ENCODE peak calls at places on chromosomes 2 and 18, in nine cellular contexts. One of them, this sample, is unnamed.

GRCh38 chr2:173307287-173307686 is 47.4 kb upstream of the CDCA7 start:
- DNase-seq in esophagus squamous epithelium: no peak
- DNase-seq in Calu3: peak
- DNase-seq in lower lobe of right lung: no peak
- DNase-seq in foreskin fibroblast: no peak
- DNase-seq in endodermal cell: no peak
- DNase-seq in colonic mucosa: no peak
- DNase-seq in mucosa of descending colon: no peak
- DNase-seq in sigmoid colon: no peak
- DNase-seq in this sample: peak

GRCh38 chr18:8870528-8870927 is 165.2 kb downstream of the MTCL1 start:
- DNase-seq in mucosa of descending colon: no peak
- DNase-seq in colonic mucosa: no peak
- DNase-seq in sigmoid colon: no peak
- DNase-seq in Calu3: no peak
- DNase-seq in endodermal cell: no peak
- DNase-seq in lower lobe of right lung: no peak
- DNase-seq in foreskin fibroblast: no peak
- DNase-seq in esophagus squamous epithelium: no peak
- DNase-seq in this sample: no peak

GRCh38 chr2:98122524-98122923 is 35.6 kb downstream of the VWA3B start:
- DNase-seq in Calu3: no peak
- DNase-seq in endodermal cell: no peak
- DNase-seq in colonic mucosa: no peak
- DNase-seq in mucosa of descending colon: no peak
- DNase-seq in esophagus squamous epithelium: no peak
- DNase-seq in foreskin fibroblast: no peak
- DNase-seq in sigmoid colon: no peak
- DNase-seq in lower lobe of right lung: no peak
- DNase-seq in this sample: no peak

GRCh38 chr2:129483366-129483765 is 496.1 kb upstream of the RAB6C start:
- DNase-seq in sigmoid colon: no peak
- DNase-seq in lower lobe of right lung: no peak
- DNase-seq in colonic mucosa: no peak
- DNase-seq in esophagus squamous epithelium: no peak
- DNase-seq in endodermal cell: no peak
- DNase-seq in foreskin fibroblast: no peak
- DNase-seq in Calu3: no peak
- DNase-seq in mucosa of descending colon: no peak
- DNase-seq in this sample: no peak

GRCh38 chr2:120346667-120347358 is 877 bp downstream of the INHBB start:
- DNase-seq in colonic mucosa: no peak
- DNase-seq in lower lobe of right lung: no peak
- DNase-seq in Calu3: no peak
- DNase-seq in esophagus squamous epithelium: no peak
- DNase-seq in endodermal cell: peak
- DNase-seq in mucosa of descending colon: no peak
- DNase-seq in sigmoid colon: no peak
- DNase-seq in foreskin fibroblast: peak
- DNase-seq in this sample: no peak

GRCh38 chr2:40415391-40415790 is 36.5 kb downstream of the SLC8A1 start:
- DNase-seq in mucosa of descending colon: no peak
- DNase-seq in foreskin fibroblast: no peak
- DNase-seq in lower lobe of right lung: no peak
- DNase-seq in esophagus squamous epithelium: no peak
- DNase-seq in endodermal cell: no peak
- DNase-seq in colonic mucosa: no peak
- DNase-seq in Calu3: no peak
- DNase-seq in sigmoid colon: no peak
- DNase-seq in this sample: no peak

GRCh38 chr2:98749053-98749450 is 18.1 kb upstream of the MGAT4A start:
- DNase-seq in Calu3: no peak
- DNase-seq in foreskin fibroblast: peak
- DNase-seq in lower lobe of right lung: no peak
- DNase-seq in sigmoid colon: no peak
- DNase-seq in colonic mucosa: no peak
- DNase-seq in mucosa of descending colon: no peak
- DNase-seq in endodermal cell: no peak
- DNase-seq in esophagus squamous epithelium: no peak
- DNase-seq in this sample: no peak

GRCh38 chr2:150475479-150476212 is 11.8 kb downstream of the RND3 start:
- DNase-seq in lower lobe of right lung: no peak
- DNase-seq in esophagus squamous epithelium: no peak
- DNase-seq in endodermal cell: no peak
- DNase-seq in foreskin fibroblast: peak
- DNase-seq in colonic mucosa: no peak
- DNase-seq in sigmoid colon: no peak
- DNase-seq in Calu3: no peak
- DNase-seq in mucosa of descending colon: no peak
- DNase-seq in this sample: no peak

GRCh38 chr18:79949571-79950439 is 1.6 kb downstream of the SLC66A2 start:
- DNase-seq in colonic mucosa: peak
- DNase-seq in Calu3: no peak
- DNase-seq in endodermal cell: peak
- DNase-seq in mucosa of descending colon: peak
- DNase-seq in sigmoid colon: peak
- DNase-seq in esophagus squamous epithelium: peak
- DNase-seq in lower lobe of right lung: peak
- DNase-seq in foreskin fibroblast: peak
- DNase-seq in this sample: no peak

GRCh38 chr2:26429779-26430654 is 28.3 kb downstream of the DRC1 start:
- DNase-seq in mucosa of descending colon: no peak
- DNase-seq in Calu3: peak
- DNase-seq in endodermal cell: no peak
- DNase-seq in lower lobe of right lung: no peak
- DNase-seq in esophagus squamous epithelium: no peak
- DNase-seq in colonic mucosa: no peak
- DNase-seq in sigmoid colon: no peak
- DNase-seq in foreskin fibroblast: no peak
- DNase-seq in this sample: no peak

GRCh38 chr2:84451579-84451978 is 7.5 kb downstream of the SUCLG1 start:
- DNase-seq in lower lobe of right lung: no peak
- DNase-seq in endodermal cell: no peak
- DNase-seq in sigmoid colon: no peak
- DNase-seq in colonic mucosa: no peak
- DNase-seq in foreskin fibroblast: no peak
- DNase-seq in esophagus squamous epithelium: no peak
- DNase-seq in mucosa of descending colon: no peak
- DNase-seq in Calu3: no peak
- DNase-seq in this sample: no peak

GRCh38 chr18:22398464-22398863 is 19.3 kb downstream of the CTAGE1 start:
- DNase-seq in sigmoid colon: no peak
- DNase-seq in endodermal cell: no peak
- DNase-seq in mucosa of descending colon: no peak
- DNase-seq in colonic mucosa: no peak
- DNase-seq in esophagus squamous epithelium: no peak
- DNase-seq in Calu3: no peak
- DNase-seq in foreskin fibroblast: no peak
- DNase-seq in lower lobe of right lung: no peak
- DNase-seq in this sample: no peak

GRCh38 chr2:45068643-45069140 is 59.4 kb upstream of the SIX2 start:
- DNase-seq in foreskin fibroblast: peak
- DNase-seq in sigmoid colon: no peak
- DNase-seq in mucosa of descending colon: no peak
- DNase-seq in endodermal cell: peak
- DNase-seq in esophagus squamous epithelium: no peak
- DNase-seq in Calu3: no peak
- DNase-seq in lower lobe of right lung: no peak
- DNase-seq in colonic mucosa: no peak
- DNase-seq in this sample: no peak

GRCh38 chr18:74303936-74304335 is 11.7 kb upstream of the C18orf63 start:
- DNase-seq in esophagus squamous epithelium: no peak
- DNase-seq in endodermal cell: no peak
- DNase-seq in mucosa of descending colon: no peak
- DNase-seq in colonic mucosa: no peak
- DNase-seq in lower lobe of right lung: no peak
- DNase-seq in sigmoid colon: no peak
- DNase-seq in Calu3: no peak
- DNase-seq in foreskin fibroblast: peak
- DNase-seq in this sample: no peak

GRCh38 chr2:131413148-131413747 is 49.3 kb upstream of the RAB6D start:
- DNase-seq in endodermal cell: no peak
- DNase-seq in sigmoid colon: no peak
- DNase-seq in mucosa of descending colon: no peak
- DNase-seq in lower lobe of right lung: no peak
- DNase-seq in colonic mucosa: no peak
- DNase-seq in Calu3: peak
- DNase-seq in esophagus squamous epithelium: no peak
- DNase-seq in foreskin fibroblast: peak
- DNase-seq in this sample: peak

DNA sequence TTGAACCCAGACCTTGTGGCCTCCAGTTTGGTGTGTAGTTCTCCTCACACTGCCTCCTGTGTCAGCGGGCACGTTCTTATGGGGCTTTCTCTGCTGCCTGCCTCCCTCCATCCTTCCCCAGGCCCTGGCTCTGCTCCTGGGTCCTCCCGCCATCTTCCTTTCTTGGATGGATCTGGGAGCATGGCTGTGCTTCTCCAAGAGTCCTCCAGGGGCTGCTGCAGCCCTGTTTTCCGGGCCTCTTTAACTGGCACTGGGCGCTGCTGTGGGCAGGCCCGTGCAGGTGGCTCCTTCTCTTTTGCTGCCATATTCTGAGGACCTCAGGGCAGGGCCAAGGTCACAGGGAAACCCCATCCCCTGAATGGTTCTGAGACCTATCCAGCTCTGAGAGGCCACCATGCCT is 17.8 kb downstream of the THNSL2 start:
- DNase-seq in Calu3: no peak
- DNase-seq in esophagus squamous epithelium: no peak
- DNase-seq in lower lobe of right lung: no peak
- DNase-seq in foreskin fibroblast: no peak
- DNase-seq in endodermal cell: peak
- DNase-seq in colonic mucosa: no peak
- DNase-seq in sigmoid colon: no peak
- DNase-seq in mucosa of descending colon: no peak
- DNase-seq in this sample: no peak
- TF ChIP-seq CTCF in Calu3: no peak
- TF ChIP-seq CTCF in esophagus squamous epithelium: peak
- TF ChIP-seq CTCF in lower lobe of right lung: no peak
- TF ChIP-seq CTCF in foreskin fibroblast: no peak
- TF ChIP-seq CTCF in endodermal cell: peak
- TF ChIP-seq CTCF in colonic mucosa: no peak
- TF ChIP-seq CTCF in sigmoid colon: no peak
- TF ChIP-seq CTCF in mucosa of descending colon: no peak
- TF ChIP-seq CTCF in this sample: no peak

DNA sequence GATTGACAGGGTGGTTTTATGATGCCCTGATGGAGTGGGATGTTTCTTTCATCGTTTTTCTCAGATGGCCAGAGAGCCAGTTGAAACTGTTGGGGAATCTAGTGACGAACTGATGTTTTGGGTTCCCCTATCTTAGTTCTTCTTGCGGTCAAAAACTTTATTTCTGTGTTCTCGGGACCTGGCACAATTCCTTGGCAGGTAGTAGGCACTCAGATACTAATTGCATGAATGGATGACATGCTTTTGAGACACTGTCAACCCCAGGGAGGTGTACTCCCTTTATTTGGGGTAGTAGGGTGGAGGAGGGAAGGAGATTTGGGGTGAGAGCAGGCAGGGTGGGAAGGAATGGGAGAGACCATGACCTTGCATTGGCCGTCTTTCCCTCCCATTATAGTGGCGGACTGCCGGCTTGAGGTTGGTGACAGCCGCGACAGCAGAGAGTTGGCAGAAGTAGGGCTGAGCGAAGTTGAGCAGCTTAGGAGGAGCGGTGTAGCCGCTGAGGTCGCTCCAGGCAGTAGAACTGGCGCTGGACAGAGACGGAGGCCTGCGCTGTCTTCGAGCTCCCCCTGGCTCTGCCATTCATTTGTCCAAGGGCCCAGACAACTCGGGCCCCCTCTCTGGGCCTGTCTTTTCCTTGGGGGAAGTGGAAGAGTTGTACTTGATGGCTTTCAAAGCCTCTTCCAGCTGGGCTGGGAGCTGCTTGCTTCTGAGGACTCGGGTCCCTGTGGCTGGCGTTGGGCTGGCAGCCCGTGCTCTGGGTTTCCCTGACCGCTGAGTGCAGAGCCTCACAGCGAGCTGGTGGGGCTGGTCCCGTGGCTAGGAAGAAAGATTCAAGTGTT is 2.6 kb downstream of the TET3 start:
- DNase-seq in lower lobe of right lung: peak
- DNase-seq in sigmoid colon: no peak
- DNase-seq in mucosa of descending colon: peak
- DNase-seq in foreskin fibroblast: peak
- DNase-seq in Calu3: peak
- DNase-seq in endodermal cell: peak
- DNase-seq in esophagus squamous epithelium: no peak
- DNase-seq in colonic mucosa: peak
- DNase-seq in this sample: peak
- TF ChIP-seq CTCF in lower lobe of right lung: peak
- TF ChIP-seq CTCF in sigmoid colon: no peak
- TF ChIP-seq CTCF in mucosa of descending colon: peak
- TF ChIP-seq CTCF in foreskin fibroblast: peak
- TF ChIP-seq CTCF in Calu3: no peak
- TF ChIP-seq CTCF in endodermal cell: peak
- TF ChIP-seq CTCF in esophagus squamous epithelium: peak
- TF ChIP-seq CTCF in colonic mucosa: peak
- TF ChIP-seq CTCF in this sample: peak

DNA sequence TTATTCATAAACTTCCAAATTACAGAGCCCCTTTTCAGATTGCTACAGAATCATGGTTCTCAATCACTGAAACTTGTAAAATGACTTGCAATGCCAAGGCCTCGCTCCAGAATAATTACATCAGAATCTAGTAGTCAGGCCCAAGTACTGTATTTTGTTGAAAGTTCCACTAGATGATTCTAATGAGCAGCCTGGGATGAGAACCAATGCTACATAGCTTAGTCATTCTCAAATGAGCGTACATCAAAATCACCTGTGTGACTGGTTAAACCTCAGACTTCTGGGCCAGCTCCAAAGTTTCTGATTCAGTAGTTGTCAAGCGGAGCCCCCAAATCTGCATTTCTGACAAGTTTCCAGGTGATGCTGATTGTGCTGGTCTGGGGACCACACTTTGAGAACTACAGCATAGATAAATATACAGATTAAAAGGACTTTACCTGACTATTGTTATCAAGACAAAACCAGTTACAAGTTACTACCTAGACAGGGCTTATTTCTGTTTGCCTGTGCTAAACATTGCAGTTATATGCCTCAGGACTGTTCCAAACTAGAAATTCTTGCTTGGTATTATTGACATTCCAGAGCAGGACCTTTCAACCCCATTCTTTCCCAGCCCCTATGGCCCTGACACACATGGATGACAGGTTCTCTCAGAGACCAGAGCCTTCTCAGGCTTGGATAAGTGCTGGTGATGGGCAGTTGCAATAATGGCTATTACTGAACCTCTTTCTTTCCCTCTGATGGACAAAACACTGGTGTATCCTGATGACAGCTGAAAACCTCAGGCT is 83.1 kb downstream of the UPP2 start:
- DNase-seq in colonic mucosa: no peak
- DNase-seq in foreskin fibroblast: no peak
- DNase-seq in mucosa of descending colon: no peak
- DNase-seq in lower lobe of right lung: no peak
- DNase-seq in sigmoid colon: no peak
- DNase-seq in esophagus squamous epithelium: no peak
- DNase-seq in Calu3: peak
- DNase-seq in endodermal cell: no peak
- DNase-seq in this sample: no peak
- TF ChIP-seq CTCF in colonic mucosa: no peak
- TF ChIP-seq CTCF in foreskin fibroblast: no peak
- TF ChIP-seq CTCF in mucosa of descending colon: no peak
- TF ChIP-seq CTCF in lower lobe of right lung: no peak
- TF ChIP-seq CTCF in sigmoid colon: no peak
- TF ChIP-seq CTCF in esophagus squamous epithelium: no peak
- TF ChIP-seq CTCF in Calu3: no peak
- TF ChIP-seq CTCF in endodermal cell: no peak
- TF ChIP-seq CTCF in this sample: no peak

GRCh38 chr2:63898839-63899238 is 57.1 kb downstream of the UGP2 start:
- DNase-seq in sigmoid colon: no peak
- DNase-seq in colonic mucosa: no peak
- DNase-seq in Calu3: no peak
- DNase-seq in foreskin fibroblast: no peak
- DNase-seq in esophagus squamous epithelium: no peak
- DNase-seq in mucosa of descending colon: no peak
- DNase-seq in endodermal cell: no peak
- DNase-seq in lower lobe of right lung: no peak
- DNase-seq in this sample: no peak
- TF ChIP-seq CTCF in sigmoid colon: no peak
- TF ChIP-seq CTCF in colonic mucosa: no peak
- TF ChIP-seq CTCF in Calu3: no peak
- TF ChIP-seq CTCF in foreskin fibroblast: no peak
- TF ChIP-seq CTCF in esophagus squamous epithelium: no peak
- TF ChIP-seq CTCF in mucosa of descending colon: no peak
- TF ChIP-seq CTCF in endodermal cell: no peak
- TF ChIP-seq CTCF in lower lobe of right lung: no peak
- TF ChIP-seq CTCF in this sample: no peak